ENCODE peak calls at places on chromosomes 3 and 15, in seven cellular contexts. One of them, this sample, is unnamed.

GRCh38 chr3:15805756-15806266 is 8.0 kb upstream of the ANKRD28 start:
- DNase-seq in A549: no peak
- DNase-seq in IMR-90: peak; percentile 89
- DNase-seq in HepG2: no peak
- DNase-seq in SK-N-SH: no peak
- DNase-seq in K562: no peak
- DNase-seq in GM12878: peak; percentile 89
- DNase-seq in this sample: no peak

GRCh38 chr3:70811880-70812279 is 499.4 kb upstream of the MDFIC2 start:
- DNase-seq in A549: no peak
- DNase-seq in IMR-90: peak; percentile 81
- DNase-seq in HepG2: no peak
- DNase-seq in SK-N-SH: no peak
- DNase-seq in K562: no peak
- DNase-seq in GM12878: no peak
- DNase-seq in this sample: no peak

GRCh38 chr3:56102034-56102433 is 366.2 kb downstream of the ERC2 start:
- DNase-seq in A549: no peak
- DNase-seq in IMR-90: no peak
- DNase-seq in HepG2: no peak
- DNase-seq in SK-N-SH: no peak
- DNase-seq in K562: no peak
- DNase-seq in GM12878: no peak
- DNase-seq in this sample: no peak

GRCh38 chr3:47283193-47283537 is 421 bp downstream of the KLHL18 start:
- DNase-seq in A549: peak; percentile 13
- DNase-seq in IMR-90: no peak
- DNase-seq in HepG2: no peak
- DNase-seq in SK-N-SH: no peak
- DNase-seq in K562: no peak
- DNase-seq in GM12878: no peak
- DNase-seq in this sample: no peak

GRCh38 chr15:59879506-59879905 is 124.6 kb upstream of the FOXB1 start:
- DNase-seq in A549: no peak
- DNase-seq in IMR-90: peak; percentile 59
- DNase-seq in HepG2: no peak
- DNase-seq in SK-N-SH: no peak
- DNase-seq in K562: no peak
- DNase-seq in GM12878: no peak
- DNase-seq in this sample: no peak

GRCh38 chr15:68642491-68642845 is 63.7 kb downstream of the CORO2B start:
- DNase-seq in A549: no peak
- DNase-seq in IMR-90: peak; percentile 65
- DNase-seq in HepG2: no peak
- DNase-seq in SK-N-SH: no peak
- DNase-seq in K562: no peak
- DNase-seq in GM12878: no peak
- DNase-seq in this sample: no peak

GRCh38 chr3:141150431-141150830 is 81.2 kb upstream of the PXYLP1 start:
- DNase-seq in A549: no peak
- DNase-seq in IMR-90: no peak
- DNase-seq in HepG2: no peak
- DNase-seq in SK-N-SH: no peak
- DNase-seq in K562: peak; percentile 19
- DNase-seq in GM12878: no peak
- DNase-seq in this sample: no peak

GRCh38 chr3:57227930-57228733 is 603 bp downstream of the APPL1 start:
- DNase-seq in A549: peak; percentile 14
- DNase-seq in IMR-90: peak; percentile 41
- DNase-seq in HepG2: no peak
- DNase-seq in SK-N-SH: peak; percentile 59
- DNase-seq in K562: peak; percentile 8
- DNase-seq in GM12878: no peak
- DNase-seq in this sample: no peak

GRCh38 chr3:181103605-181104004 is 114.1 kb upstream of the DNAJC19 start:
- DNase-seq in A549: no peak
- DNase-seq in IMR-90: no peak
- DNase-seq in HepG2: peak; percentile 13
- DNase-seq in SK-N-SH: peak; percentile 12
- DNase-seq in K562: peak; percentile 25
- DNase-seq in GM12878: no peak
- DNase-seq in this sample: peak; percentile 44

GRCh38 chr3:189276481-189277190 is 104.9 kb downstream of the TPRG1 start:
- DNase-seq in A549: no peak
- DNase-seq in IMR-90: peak; percentile 28
- DNase-seq in HepG2: no peak
- DNase-seq in SK-N-SH: no peak
- DNase-seq in K562: no peak
- DNase-seq in GM12878: no peak
- DNase-seq in this sample: no peak

GRCh38 chr3:37453393-37454391 is 279.3 kb upstream of the LRRFIP2 start:
- DNase-seq in A549: no peak
- DNase-seq in IMR-90: no peak
- DNase-seq in HepG2: peak; percentile 10
- DNase-seq in SK-N-SH: peak; percentile 77
- DNase-seq in K562: no peak
- DNase-seq in GM12878: no peak
- DNase-seq in this sample: no peak

GRCh38 chr15:28890711-28891495 is 5.1 kb downstream of the APBA2 start:
- DNase-seq in A549: no peak
- DNase-seq in IMR-90: no peak
- DNase-seq in HepG2: no peak
- DNase-seq in SK-N-SH: no peak
- DNase-seq in K562: no peak
- DNase-seq in GM12878: no peak
- DNase-seq in this sample: no peak

GRCh38 chr3:95718168-95718567 is 1096.2 kb upstream of the EPHA6 start:
- DNase-seq in A549: no peak
- DNase-seq in IMR-90: no peak
- DNase-seq in HepG2: no peak
- DNase-seq in SK-N-SH: no peak
- DNase-seq in K562: no peak
- DNase-seq in GM12878: no peak
- DNase-seq in this sample: no peak

GRCh38 chr3:178203650-178204049 is 332.6 kb upstream of the KCNMB2 start:
- DNase-seq in A549: no peak
- DNase-seq in IMR-90: peak; percentile 47
- DNase-seq in HepG2: no peak
- DNase-seq in SK-N-SH: no peak
- DNase-seq in K562: no peak
- DNase-seq in GM12878: no peak
- DNase-seq in this sample: no peak

GRCh38 chr15:79832358-79832757 is 64.5 kb downstream of the MTHFS start:
- DNase-seq in A549: no peak
- DNase-seq in IMR-90: no peak
- DNase-seq in HepG2: no peak
- DNase-seq in SK-N-SH: no peak
- DNase-seq in K562: no peak
- DNase-seq in GM12878: no peak
- DNase-seq in this sample: no peak

GRCh38 chr3:168091961-168092360 is 3.8 kb downstream of the GOLIM4 start:
- DNase-seq in A549: no peak
- DNase-seq in IMR-90: no peak
- DNase-seq in HepG2: peak; percentile 41
- DNase-seq in SK-N-SH: no peak
- DNase-seq in K562: no peak
- DNase-seq in GM12878: no peak
- DNase-seq in this sample: no peak

GRCh38 chr15:51751687-51752683 is 588 bp downstream of the TMOD2 start:
- DNase-seq in A549: peak; percentile 42
- DNase-seq in IMR-90: peak; percentile 34
- DNase-seq in HepG2: no peak
- DNase-seq in SK-N-SH: peak; percentile 34
- DNase-seq in K562: peak; percentile 43
- DNase-seq in GM12878: no peak
- DNase-seq in this sample: no peak

GRCh38 chr3:159082514-159082913 is 280.7 kb downstream of the MFSD1 start:
- DNase-seq in A549: no peak
- DNase-seq in IMR-90: peak; percentile 2
- DNase-seq in HepG2: no peak
- DNase-seq in SK-N-SH: no peak
- DNase-seq in K562: no peak
- DNase-seq in GM12878: no peak
- DNase-seq in this sample: no peak

GRCh38 chr3:187014417-187014864 is 84.1 kb downstream of the ST6GAL1 start:
- DNase-seq in A549: no peak
- DNase-seq in IMR-90: peak; percentile 28
- DNase-seq in HepG2: no peak
- DNase-seq in SK-N-SH: no peak
- DNase-seq in K562: no peak
- DNase-seq in GM12878: no peak
- DNase-seq in this sample: no peak

GRCh38 chr3:120350431-120350941 is 1.3 kb upstream of the LRRC58 start:
- DNase-seq in A549: peak; percentile 33
- DNase-seq in IMR-90: peak; percentile 84
- DNase-seq in HepG2: peak; percentile 50
- DNase-seq in SK-N-SH: no peak
- DNase-seq in K562: peak; percentile 23
- DNase-seq in GM12878: no peak
- DNase-seq in this sample: no peak

GRCh38 chr15:33729648-33730047 is 238.6 kb upstream of the CHRM5 start:
- DNase-seq in A549: peak; percentile 25
- DNase-seq in IMR-90: peak; percentile 5
- DNase-seq in HepG2: peak; percentile 7
- DNase-seq in SK-N-SH: peak; percentile 14
- DNase-seq in K562: no peak
- DNase-seq in GM12878: no peak
- DNase-seq in this sample: peak; percentile 6

DNA sequence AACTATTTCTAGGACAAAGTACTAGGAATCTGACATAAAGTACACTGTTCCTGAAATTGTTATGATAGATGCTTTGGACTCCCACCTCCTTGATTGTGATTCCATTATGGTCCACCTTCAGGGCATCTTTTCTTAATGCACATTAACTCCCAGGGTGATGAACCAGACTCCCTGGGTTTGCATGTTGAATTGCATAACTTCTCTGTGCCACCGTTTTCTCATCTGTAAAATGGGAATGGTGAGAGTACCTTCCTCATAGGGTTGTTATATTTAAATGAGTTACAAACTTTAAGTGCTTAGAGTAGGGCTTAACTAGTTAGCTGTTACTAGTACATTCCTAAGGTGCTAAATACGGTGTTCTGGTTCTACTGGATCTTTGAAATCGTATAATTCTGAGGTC is 81.9 kb downstream of the CMSS1 start:
- DNase-seq in A549: no peak
- DNase-seq in IMR-90: no peak
- DNase-seq in HepG2: no peak
- DNase-seq in SK-N-SH: no peak
- DNase-seq in K562: no peak
- DNase-seq in GM12878: no peak
- DNase-seq in this sample: no peak
- TF ChIP-seq RAD21 in A549: no peak
- TF ChIP-seq RAD21 in IMR-90: no peak
- TF ChIP-seq RAD21 in HepG2: no peak
- TF ChIP-seq RAD21 in SK-N-SH: no peak
- TF ChIP-seq RAD21 in K562: no peak
- TF ChIP-seq RAD21 in GM12878: no peak
- TF ChIP-seq RAD21 in this sample: no peak

DNA sequence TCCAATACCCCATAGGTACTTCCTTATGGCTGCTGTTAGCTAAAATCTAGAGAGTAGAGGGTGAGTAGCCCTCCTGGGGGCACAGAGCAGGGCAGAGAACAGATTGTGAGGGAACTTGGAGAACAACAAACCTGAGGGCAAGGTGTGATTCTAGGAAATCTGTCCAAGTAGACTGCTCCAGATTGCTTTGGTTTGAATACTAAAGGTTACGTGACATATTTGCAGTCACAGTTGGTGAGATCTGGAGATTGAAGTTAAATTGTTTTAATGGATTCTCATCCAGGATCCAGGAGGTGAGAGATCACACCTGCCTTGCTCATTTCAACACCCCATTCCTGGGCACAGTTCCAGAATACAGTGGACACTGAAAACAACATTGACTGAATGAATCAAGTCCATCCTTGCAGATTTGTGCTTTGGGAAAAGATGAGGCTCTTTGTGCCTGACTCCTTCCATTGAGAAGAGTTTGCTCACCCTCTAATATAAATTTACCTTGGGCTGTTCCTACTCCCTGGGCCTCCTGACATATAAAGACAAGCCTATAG is 401.1 kb upstream of the MCTP2 start:
- DNase-seq in A549: no peak
- DNase-seq in IMR-90: no peak
- DNase-seq in HepG2: no peak
- DNase-seq in SK-N-SH: no peak
- DNase-seq in K562: no peak
- DNase-seq in GM12878: no peak
- DNase-seq in this sample: no peak
- H3K27ac ChIP-seq in A549: no peak overlapping the region
- H3K27ac ChIP-seq in IMR-90: no peak overlapping the region
- H3K27ac ChIP-seq in HepG2: no peak overlapping the region
- H3K27ac ChIP-seq in SK-N-SH: no peak overlapping the region
- H3K27ac ChIP-seq in K562: no peak overlapping the region
- H3K27ac ChIP-seq in GM12878: no peak overlapping the region
- H3K27ac ChIP-seq in this sample: no peak overlapping the region

DNA sequence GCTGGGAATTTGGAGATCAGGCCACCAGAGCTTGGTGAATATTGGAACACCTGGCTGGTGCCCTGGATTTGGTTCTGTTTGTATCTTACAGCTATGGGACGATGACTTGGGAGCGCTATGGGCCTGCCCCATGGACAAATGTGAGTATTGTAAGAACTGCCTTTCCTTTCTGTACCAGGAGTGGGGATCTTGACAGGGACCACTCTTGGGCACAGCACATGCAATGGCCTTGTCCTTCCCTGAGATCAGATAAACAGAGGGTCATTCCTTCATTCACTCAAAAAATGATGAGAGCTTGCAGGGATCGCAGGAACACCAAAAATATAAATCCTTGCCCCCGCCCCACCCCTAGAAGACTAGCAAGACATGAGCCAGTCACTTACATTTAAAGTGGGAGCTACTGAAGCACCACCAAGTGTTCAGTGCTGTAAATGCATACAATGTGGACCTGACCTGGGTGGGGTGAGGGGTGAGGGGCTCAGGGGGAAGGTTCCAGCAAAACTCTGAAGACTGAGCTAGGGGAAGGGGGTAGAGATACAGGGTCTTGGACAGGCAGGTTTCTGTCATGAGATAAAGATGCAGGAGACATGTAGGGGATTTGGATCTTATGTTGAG is 2.7 kb upstream of the CRELD1 start:
- DNase-seq in A549: no peak
- DNase-seq in IMR-90: no peak
- DNase-seq in HepG2: peak; percentile 19
- DNase-seq in SK-N-SH: peak; percentile 63
- DNase-seq in K562: no peak
- DNase-seq in GM12878: no peak
- DNase-seq in this sample: no peak
- TF ChIP-seq RAD21 in A549: peak; percentile 13
- TF ChIP-seq RAD21 in IMR-90: peak; percentile 11
- TF ChIP-seq RAD21 in HepG2: no peak
- TF ChIP-seq RAD21 in SK-N-SH: no peak
- TF ChIP-seq RAD21 in K562: peak; percentile 40
- TF ChIP-seq RAD21 in GM12878: peak; percentile 40
- TF ChIP-seq RAD21 in this sample: peak; percentile 41

DNA sequence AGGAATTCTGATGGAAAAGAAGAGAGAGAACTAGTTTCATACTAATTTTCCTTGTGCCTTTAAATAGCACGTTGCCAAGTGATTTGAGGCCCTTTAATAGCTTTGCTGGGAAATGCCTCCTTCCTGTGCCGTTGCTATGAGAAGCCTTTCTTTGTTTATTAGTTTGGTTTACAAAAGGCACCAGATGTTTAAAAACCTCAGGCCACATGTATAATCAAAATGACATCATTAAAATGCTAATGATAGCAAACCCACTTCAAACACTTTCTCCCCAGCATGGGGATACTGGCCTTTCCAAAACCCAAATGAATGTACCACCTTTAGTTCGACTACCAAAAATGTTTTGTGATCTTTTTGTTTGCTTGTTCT is 50.0 kb upstream of the TBC1D23 start:
- DNase-seq in A549: no peak
- DNase-seq in IMR-90: peak; percentile 95
- DNase-seq in HepG2: no peak
- DNase-seq in SK-N-SH: no peak
- DNase-seq in K562: no peak
- DNase-seq in GM12878: no peak
- DNase-seq in this sample: no peak
- H3K27ac ChIP-seq in A549: no peak overlapping the region
- H3K27ac ChIP-seq in IMR-90: peak overlapping the region; percentile 86
- H3K27ac ChIP-seq in HepG2: no peak overlapping the region
- H3K27ac ChIP-seq in SK-N-SH: no peak overlapping the region
- H3K27ac ChIP-seq in K562: no peak overlapping the region
- H3K27ac ChIP-seq in GM12878: no peak overlapping the region
- H3K27ac ChIP-seq in this sample: no peak overlapping the region